ENCODE peak calls at places on chromosomes 1 and 21, in nine cellular contexts. P is effector CD4-positive, alpha-beta T cell; W is central memory CD4-positive, alpha-beta T cell; O is activated CD4-positive, alpha-beta T cell treated with anti-CD3 and anti-CD28 coated beads, Interleukin-2, amount 10 ng/mL, durations not matched to agents 7 days and 5 days; N is fibroblast of the aortic adventitia; A is lower lobe of right lung; L is stimulated activated CD4-positive, alpha-beta T cell treated with anti-CD3 and anti-CD28 coated beads, Interleukin-12 subunit alpha, Interleukin-12 subunit beta, amount 100 ng/mL, for 48 hours; C is GM13977; Y is activated naive CD8-positive, alpha-beta T cell treated with anti-CD3 and anti-CD28 coated beads, Interleukin-2, amount 10 ng/mL, durations not matched to agents 7 days and 5 days. R is an unnamed sample.

GRCh38 chr1:201501812-201502510 is 5.0 kb downstream of the CSRP1 start:
- DNase-seq in P (no peak), W (no peak), O (no peak), N (no peak), A (no peak), L (no peak), C (no peak), Y (no peak), R (no peak)

GRCh38 chr1:16716691-16717173 is 23.6 kb upstream of the RNU1-4 start:
- DNase-seq in P (no peak), W (no peak), O (no peak), N (no peak), A (no peak), L (no peak), C (peak), Y (no peak), R (no peak)

GRCh38 chr1:18175530-18176377 is 68.2 kb downstream of the IGSF21 start:
- DNase-seq in P (no peak), W (no peak), O (no peak), N (no peak), A (no peak), L (no peak), C (no peak), Y (no peak), R (no peak)

GRCh38 chr21:29979043-29979442 is 39.2 kb upstream of the GRIK1 start:
- DNase-seq in P (no peak), W (no peak), O (no peak), N (no peak), A (no peak), L (no peak), C (no peak), Y (no peak), R (no peak)

GRCh38 chr1:66598670-66599069 is 64.7 kb downstream of the SGIP1 start:
- DNase-seq in P (no peak), W (no peak), O (no peak), N (peak), A (no peak), L (no peak), C (no peak), Y (no peak), R (no peak)

GRCh38 chr1:2020310-2020655 is 1.1 kb downstream of the GABRD start:
- DNase-seq in P (no peak), W (no peak), O (no peak), N (no peak), A (no peak), L (no peak), C (no peak), Y (no peak), R (no peak)

GRCh38 chr1:178271471-178271870 is 177.6 kb downstream of the RASAL2 start:
- DNase-seq in P (no peak), W (no peak), O (no peak), N (peak), A (no peak), L (no peak), C (no peak), Y (no peak), R (no peak)

GRCh38 chr1:7616076-7616833 is 154.8 kb upstream of the VAMP3 start:
- DNase-seq in P (no peak), W (no peak), O (peak), N (peak), A (peak), L (no peak), C (peak), Y (peak), R (no peak)

GRCh38 chr1:40029608-40030007 is 10.9 kb upstream of the CAP1 start:
- DNase-seq in P (no peak), W (no peak), O (no peak), N (no peak), A (no peak), L (no peak), C (no peak), Y (no peak), R (no peak)

GRCh38 chr1:238960071-238960470 is 426.3 kb upstream of the CHRM3 start:
- DNase-seq in P (no peak), W (no peak), O (no peak), N (peak), A (no peak), L (no peak), C (no peak), Y (no peak), R (no peak)

GRCh38 chr1:19799233-19799876 is 361 bp downstream of the TMCO4 start:
- DNase-seq in P (peak), W (peak), O (peak), N (peak), A (peak), L (peak), C (peak), Y (peak), R (peak)

GRCh38 chr1:43879414-43879813 is 54.2 kb upstream of the ARTN start:
- DNase-seq in P (no peak), W (no peak), O (no peak), N (peak), A (no peak), L (no peak), C (no peak), Y (no peak), R (no peak)

GRCh38 chr1:171139890-171140289 is 45.2 kb upstream of the FMO2 start:
- DNase-seq in P (no peak), W (no peak), O (no peak), N (no peak), A (no peak), L (no peak), C (no peak), Y (no peak), R (no peak)

GRCh38 chr1:221809101-221810029 is 67.5 kb upstream of the DUSP10 start:
- DNase-seq in P (no peak), W (no peak), O (no peak), N (no peak), A (no peak), L (no peak), C (no peak), Y (no peak), R (no peak)

GRCh38 chr21:26909972-26910371 is 56.9 kb downstream of the ADAMTS5 start:
- DNase-seq in P (no peak), W (no peak), O (no peak), N (no peak), A (no peak), L (no peak), C (no peak), Y (no peak), R (no peak)

GRCh38 chr1:215844777-215845176 is 277.7 kb downstream of the KCTD3 start:
- DNase-seq in P (no peak), W (no peak), O (no peak), N (no peak), A (no peak), L (no peak), C (no peak), Y (no peak), R (no peak)

GRCh38 chr1:160830321-160831153 is 32.1 kb downstream of the CD244 start:
- DNase-seq in P (peak), W (peak), O (peak), N (peak), A (peak), L (peak), C (peak), Y (peak), R (peak)

GRCh38 chr1:41399148-41399795 is 38.0 kb downstream of the FOXO6 start:
- DNase-seq in P (no peak), W (no peak), O (no peak), N (no peak), A (no peak), L (no peak), C (no peak), Y (no peak), R (no peak)

GRCh38 chr1:6245869-6246496 is 2.0 kb downstream of the HES3 start:
- DNase-seq in P (no peak), W (no peak), O (peak), N (no peak), A (no peak), L (peak), C (peak), Y (peak), R (peak)

GRCh38 chr1:18166341-18166740 is 58.7 kb downstream of the IGSF21 start:
- DNase-seq in P (no peak), W (no peak), O (no peak), N (no peak), A (no peak), L (no peak), C (no peak), Y (no peak), R (no peak)

GRCh38 chr1:28955930-28956552 is 41.7 kb downstream of the EPB41 start:
- DNase-seq in P (no peak), W (no peak), O (no peak), N (no peak), A (no peak), L (no peak), C (no peak), Y (no peak), R (no peak)

GRCh38 chr1:45822644-45823043 is 19.2 kb downstream of the MAST2 start:
- DNase-seq in P (no peak), W (no peak), O (no peak), N (no peak), A (no peak), L (no peak), C (no peak), Y (no peak), R (no peak)

GRCh38 chr1:99685516-99686180 is 39.7 kb downstream of the PALMD start:
- DNase-seq in P (no peak), W (peak), O (peak), N (peak), A (peak), L (peak), C (peak), Y (peak), R (peak)

GRCh38 chr1:41800237-41800902 is 118.4 kb downstream of the HIVEP3 start:
- DNase-seq in P (no peak), W (no peak), O (no peak), N (peak), A (peak), L (no peak), C (no peak), Y (no peak), R (peak)

GRCh38 chr1:161718559-161719324 is 2.6 kb upstream of the FCRLB start:
- DNase-seq in P (no peak), W (no peak), O (no peak), N (no peak), A (no peak), L (no peak), C (peak), Y (no peak), R (no peak)

GRCh38 chr1:182259963-182260362 is 131.6 kb downstream of the GLUL start:
- DNase-seq in P (no peak), W (no peak), O (no peak), N (no peak), A (no peak), L (no peak), C (no peak), Y (no peak), R (no peak)

GRCh38 chr1:169309178-169310166 is 58.1 kb downstream of the NME7 start:
- DNase-seq in P (no peak), W (no peak), O (peak), N (no peak), A (no peak), L (no peak), C (peak), Y (no peak), R (peak)

GRCh38 chr1:167400359-167400953 is 117.9 kb downstream of the CD247 start:
- DNase-seq in P (no peak), W (no peak), O (no peak), N (no peak), A (no peak), L (no peak), C (no peak), Y (no peak), R (no peak)

GRCh38 chr21:15669247-15669646 is 60.5 kb upstream of the USP25 start:
- DNase-seq in P (no peak), W (no peak), O (no peak), N (peak), A (no peak), L (no peak), C (no peak), Y (no peak), R (no peak)